ENCODE peak calls at places on chromosomes 7 and 10, in ten cellular contexts. Z is A549; R is IMR-90; S is GM23338; D is K562; I is hepatocyte; W is CD8-positive, alpha-beta T cell; J is PC-3; N is OCI-LY7; O is Caco-2. B is an unnamed sample. For H3K4me1, the result is how much of the 10 kb centered on the place peaks cover.

GRCh38 chr10:6721480-6721879 is 141.4 kb upstream of the PRKCQ start:
- DNase-seq in W (no peak), Z (peak), I (peak), N (no peak), S (peak), O (no peak), D (no peak), R (peak), J (peak), B (peak)

GRCh38 chr10:34580643-34581042 is 234.5 kb downstream of the PARD3 start:
- DNase-seq in W (no peak), D (no peak), J (peak), S (no peak), N (no peak), R (peak), O (no peak), I (no peak), Z (peak), B (no peak)

GRCh38 chr7:139776486-139777303 is 1.1 kb downstream of the HIPK2 start:
- DNase-seq in N (peak), S (peak), J (peak), R (peak), O (peak), D (peak), W (peak), I (peak), Z (peak), B (peak)

GRCh38 chr7:76142861-76143260 is 58.8 kb upstream of the SRRM3 start:
- DNase-seq in O (no peak), I (no peak), Z (no peak), N (peak), J (no peak), R (no peak), S (no peak), W (no peak), D (peak), B (no peak)

GRCh38 chr7:105846404-105846803 is 30.0 kb downstream of the ATXN7L1 start:
- DNase-seq in N (no peak), D (no peak), R (no peak), I (no peak), Z (no peak), J (no peak), W (no peak), S (no peak), O (no peak), B (no peak)

GRCh38 chr10:68348265-68348741 is 15.6 kb upstream of the PBLD start:
- DNase-seq in S (peak), Z (peak), I (peak), R (peak), N (peak), W (peak), O (peak), D (peak), J (peak), B (peak)

GRCh38 chr10:69247313-69247710 is 27.2 kb downstream of the HKDC1 start:
- DNase-seq in I (no peak), R (no peak), N (no peak), S (no peak), Z (no peak), O (no peak), D (no peak), J (no peak), W (no peak), B (no peak)

GRCh38 chr10:76916536-76916935 is 721.1 kb downstream of the KCNMA1 start:
- DNase-seq in W (no peak), O (no peak), I (no peak), Z (no peak), J (peak), D (no peak), R (no peak), S (no peak), N (no peak), B (no peak)

GRCh38 chr10:58834093-58834674 is 321.5 kb downstream of the BICC1 start:
- DNase-seq in W (no peak), O (no peak), N (no peak), Z (no peak), D (no peak), R (no peak), I (no peak), J (no peak), S (no peak), B (no peak)

GRCh38 chr10:60430836-60431597 is 41.3 kb upstream of the ANK3 start:
- DNase-seq in I (no peak), S (no peak), O (no peak), W (no peak), N (no peak), J (peak), Z (no peak), R (peak), D (no peak), B (no peak)

GRCh38 chr7:77699056-77699455 is 2.8 kb downstream of the RSBN1L start:
- DNase-seq in S (no peak), Z (no peak), D (no peak), W (no peak), I (no peak), N (peak), O (no peak), R (no peak), J (no peak), B (no peak)

GRCh38 chr7:120842131-120842621 is 15.8 kb downstream of the TSPAN12 start:
- DNase-seq in I (peak), N (no peak), J (no peak), Z (no peak), S (peak), W (no peak), D (no peak), O (no peak), R (no peak), B (peak)

GRCh38 chr10:15715619-15716227 is 4.0 kb downstream of the ITGA8 start:
- DNase-seq in Z (no peak), O (no peak), W (no peak), J (peak), I (peak), R (no peak), D (peak), S (peak), N (no peak), B (no peak)

GRCh38 chr10:59176241-59177030 is at the start of gene PHYHIPL:
- DNase-seq in W (no peak), N (no peak), D (no peak), R (no peak), Z (peak), J (no peak), I (peak), S (peak), O (peak), B (peak)

GRCh38 chr10:35005868-35006267 is 84.3 kb downstream of the CUL2 start:
- DNase-seq in I (no peak), N (no peak), R (peak), O (no peak), S (no peak), Z (peak), J (peak), D (peak), W (no peak), B (no peak)

GRCh38 chr10:131870831-131871672 is 29.8 kb upstream of the PPP2R2D start:
- DNase-seq in J (peak), R (peak), W (no peak), I (peak), S (no peak), D (no peak), N (no peak), O (no peak), Z (no peak), B (no peak)

GRCh38 chr7:4797858-4798705 is 22.7 kb downstream of the AP5Z1 start:
- DNase-seq in Z (peak), W (peak), N (peak), I (peak), J (peak), S (peak), O (no peak), D (peak), R (peak), B (peak)

GRCh38 chr10:119357389-119358139 is 150.2 kb downstream of the GRK5 start:
- DNase-seq in S (no peak), I (no peak), Z (no peak), D (no peak), R (no peak), W (no peak), N (no peak), O (no peak), J (no peak), B (no peak)

GRCh38 chr7:957418-958220 is 3.1 kb upstream of the ADAP1 start:
- DNase-seq in J (no peak), N (no peak), W (no peak), O (no peak), S (peak), R (no peak), I (no peak), D (no peak), Z (no peak), B (peak)

GRCh38 chr7:2932761-2933251 is 88.7 kb upstream of the GNA12 start:
- DNase-seq in J (no peak), O (peak), W (no peak), I (no peak), S (no peak), N (no peak), D (no peak), Z (no peak), R (no peak), B (no peak)

GRCh38 chr10:99682752-99683151 is 23.4 kb downstream of the ENTPD7 start:
- DNase-seq in I (no peak), D (no peak), W (no peak), O (no peak), Z (no peak), N (peak), S (peak), R (no peak), J (peak), B (peak)

GRCh38 chr7:3879337-3880054 is 578.4 kb downstream of the SDK1 start:
- DNase-seq in Z (no peak), O (no peak), S (no peak), R (no peak), N (no peak), I (no peak), W (no peak), J (no peak), D (peak), B (peak)

GRCh38 chr7:138695106-138695505 is 6.1 kb downstream of the SVOPL start:
- DNase-seq in O (no peak), D (no peak), I (no peak), S (no peak), Z (no peak), W (no peak), N (no peak), J (no peak), R (no peak), B (no peak)

GRCh38 chr7:78148166-78148894 is 349.8 kb downstream of the PHTF2 start:
- DNase-seq in J (no peak), D (no peak), R (peak), I (no peak), Z (no peak), N (no peak), O (no peak), W (no peak), S (no peak), B (no peak)

GRCh38 chr10:124308811-124309210 is 109.9 kb downstream of the OAT start:
- DNase-seq in J (no peak), R (no peak), N (no peak), Z (no peak), W (peak), D (no peak), S (no peak), I (no peak), O (peak), B (no peak)

GRCh38 chr10:5810235-5810634 is 3.0 kb downstream of the GDI2 start:
- DNase-seq in I (no peak), S (no peak), W (peak), N (peak), D (no peak), Z (no peak), J (no peak), O (no peak), R (no peak), B (no peak)

GRCh38 chr10:125811251-125811650 is 11.8 kb downstream of the UROS start:
- DNase-seq in N (no peak), W (no peak), R (no peak), O (no peak), Z (no peak), D (no peak), S (no peak), I (no peak), J (no peak), B (no peak)

GRCh38 chr10:121596668-121597503 is 1.4 kb downstream of the FGFR2 start:
- DNase-seq in R (no peak), O (peak), D (no peak), I (peak), W (no peak), Z (no peak), N (no peak), J (no peak), S (peak), B (peak)

GRCh38 chr7:151138541-151138910 is 29.0 kb downstream of the GBX1 start:
- DNase-seq in O (peak), R (no peak), J (no peak), N (no peak), W (no peak), I (no peak), D (no peak), S (peak), Z (no peak), B (no peak)

GRCh38 chr7:93178213-93178612 is 30.0 kb upstream of the SAMD9L start:
- DNase-seq in Z (peak), I (no peak), W (no peak), O (no peak), R (peak), S (peak), J (peak), N (no peak), D (peak), B (no peak)

GRCh38 chr7:106659963-106660861 is 746 bp downstream of the CCDC71L start:
- DNase-seq in O (peak), J (peak), N (peak), I (peak), W (peak), D (peak), S (peak), Z (peak), R (peak), B (peak)

GRCh38 chr7:51318001-51318400 is 1.4 kb upstream of the COBL start:
- DNase-seq in O (no peak), W (no peak), R (no peak), S (peak), Z (no peak), N (no peak), D (no peak), I (no peak), J (no peak), B (no peak)

GRCh38 chr7:78769551-78770101 is 683.8 kb downstream of the MAGI2 start:
- DNase-seq in J (no peak), N (peak), D (no peak), I (no peak), Z (no peak), O (no peak), W (no peak), R (no peak), S (no peak), B (no peak)

GRCh38 chr10:15120523-15120922 is 23.4 kb downstream of the RPP38 start:
- DNase-seq in I (no peak), S (no peak), O (no peak), W (no peak), R (peak), Z (no peak), J (peak), N (no peak), D (no peak), B (no peak)

GRCh38 chr7:42084263-42084662 is 152.7 kb downstream of the GLI3 start:
- DNase-seq in S (no peak), Z (no peak), O (no peak), I (no peak), J (no peak), D (no peak), R (no peak), N (no peak), W (no peak), B (no peak)

GRCh38 chr7:24715661-24716479 is 41.4 kb downstream of the GSDME start:
- DNase-seq in I (peak), N (peak), J (peak), W (peak), D (peak), Z (peak), R (peak), S (peak), O (no peak), B (no peak)

GRCh38 chr7:151727579-151728285 is 149.2 kb downstream of the PRKAG2 start:
- DNase-seq in I (peak), Z (peak), N (no peak), D (peak), R (peak), J (peak), W (no peak), S (no peak), O (peak), B (peak)

GRCh38 chr10:50636576-50636975 is 12.8 kb upstream of the SGMS1 start:
- DNase-seq in W (no peak), O (no peak), Z (no peak), S (no peak), R (no peak), J (no peak), I (no peak), D (no peak), N (no peak), B (no peak)

GRCh38 chr7:43781726-43782607 is 23.5 kb downstream of the BLVRA start:
- DNase-seq in J (no peak), I (peak), W (no peak), O (no peak), D (no peak), S (no peak), R (peak), N (no peak), Z (no peak), B (no peak)

GRCh38 chr10:127090135-127090534 is 106.3 kb downstream of the INSYN2A start:
- DNase-seq in S (no peak), I (peak), J (no peak), N (no peak), W (no peak), Z (no peak), D (no peak), O (no peak), R (no peak), B (peak)

GRCh38 chr7:95373323-95373722 is 22.9 kb downstream of the PON3 start:
- DNase-seq in Z (no peak), J (no peak), S (no peak), W (no peak), R (no peak), O (no peak), I (no peak), D (no peak), N (no peak), B (no peak)
- TF ChIP-seq CTCF in Z (no peak), J (no peak), S (peak), W (no peak), R (no peak), O (no peak), I (no peak), D (no peak), N (no peak), B (no peak)

DNA sequence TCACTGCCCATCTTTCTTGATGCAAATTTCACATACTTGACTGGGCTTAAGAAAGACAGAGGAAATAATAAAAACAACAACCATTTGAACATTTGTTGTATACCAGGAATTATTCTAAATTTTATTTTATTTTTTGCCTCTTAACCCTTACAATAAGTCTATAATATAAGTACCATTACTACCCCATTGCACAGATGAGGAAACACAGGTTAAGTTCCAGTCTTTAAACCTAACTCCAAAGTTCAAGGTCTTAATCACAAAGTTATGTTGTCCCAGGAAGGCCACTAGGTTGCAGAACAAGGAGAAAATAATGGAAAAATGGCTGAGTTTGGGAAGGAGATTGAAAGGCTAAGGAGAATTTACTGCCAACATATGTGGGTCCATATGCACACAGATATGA is 3.5 kb downstream of the FKBP14 start:
- DNase-seq in O (no peak), N (no peak), J (no peak), Z (no peak), I (no peak), R (no peak), S (no peak), W (no peak), D (no peak), B (no peak)
- H3K4me1 ChIP-seq in O (under half), N (under half), J (under half), Z (under half), I (under half), R (under half), S (under half), W (under half), D (under half), B (under half)

GRCh38 chr7:17466201-17466600 is 167.7 kb downstream of the AHR start:
- DNase-seq in J (no peak), R (no peak), S (no peak), D (no peak), O (no peak), N (no peak), Z (no peak), W (no peak), I (no peak), B (no peak)
- TF ChIP-seq CTCF in J (no peak), R (no peak), S (no peak), D (no peak), O (no peak), N (no peak), Z (no peak), W (no peak), I (no peak), B (no peak)

DNA sequence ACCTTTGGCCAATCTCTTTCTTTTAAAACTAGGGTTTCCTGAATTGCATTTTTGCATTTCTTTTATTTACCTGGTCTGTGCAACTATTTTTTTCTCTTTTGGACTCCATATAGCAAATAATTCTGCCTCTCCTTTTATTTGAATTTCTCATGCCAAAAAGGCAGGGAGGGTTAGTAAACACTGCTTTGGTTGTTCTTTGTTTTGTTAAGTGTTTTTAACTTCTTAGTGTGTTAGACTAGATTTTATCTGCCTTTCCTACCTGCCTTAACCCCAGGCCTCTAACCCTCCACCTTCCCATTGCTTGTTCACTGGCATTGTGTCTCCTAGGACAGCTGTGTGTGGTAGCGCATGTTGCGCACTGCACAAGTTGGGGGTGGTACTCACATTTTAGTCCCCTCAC is 18.1 kb downstream of the ZMIZ1 start:
- DNase-seq in D (no peak), O (no peak), J (no peak), Z (no peak), W (no peak), N (no peak), I (no peak), R (no peak), S (no peak), B (no peak)
- H3K4me1 ChIP-seq in D (half or more), O (under half), J (under half), Z (half or more), W (under half), N (half or more), I (under half), R (half or more), S (under half), B (half or more)